ENCODE peak calls at places on chromosomes 2 and 18, in five cellular contexts. B is GM23248, D is HCT116, J is MM.1S, P is neural progenitor cell. F is an unnamed sample.

GRCh38 chr2:236745420-236746210 is 176.0 kb downstream of the ACKR3 start:
- DNase-seq in B (peak; percentile 92), D (no peak), J (no peak), P (peak; percentile 50), F (peak; percentile 89)

GRCh38 chr2:75719616-75720015 is 8.9 kb upstream of the GCFC2 start:
- DNase-seq in B (no peak), D (no peak), J (no peak), P (no peak), F (no peak)

GRCh38 chr18:21896732-21897336 is 156.2 kb downstream of the MIB1 start:
- DNase-seq in B (peak; percentile 17), D (no peak), J (no peak), P (no peak), F (no peak)

GRCh38 chr2:212974692-212975091 is 176.7 kb downstream of the IKZF2 start:
- DNase-seq in B (peak; percentile 87), D (no peak), J (no peak), P (no peak), F (peak; percentile 42)

GRCh38 chr2:32772623-32773221 is 144.9 kb downstream of the TTC27 start:
- DNase-seq in B (peak; percentile 72), D (peak; percentile 21), J (peak; percentile 33), P (peak; percentile 79), F (peak; percentile 73)

GRCh38 chr2:24919100-24919976 is 699 bp downstream of the ADCY3 start:
- DNase-seq in B (peak; percentile 65), D (no peak), J (peak; percentile 85), P (no peak), F (peak; percentile 54)

GRCh38 chr2:15557947-15558346 is 3.2 kb downstream of the NBAS start:
- DNase-seq in B (no peak), D (no peak), J (no peak), P (no peak), F (peak; percentile 47)

GRCh38 chr2:20532634-20533437 is 86.0 kb downstream of the RHOB start:
- DNase-seq in B (no peak), D (no peak), J (no peak), P (peak; percentile 35), F (no peak)

GRCh38 chr2:170243118-170243837 is 65.3 kb downstream of the MYO3B start:
- DNase-seq in B (no peak), D (no peak), J (no peak), P (no peak), F (no peak)

GRCh38 chr2:85334933-85335332 is 7.1 kb upstream of the TGOLN2 start:
- DNase-seq in B (no peak), D (no peak), J (no peak), P (no peak), F (no peak)

GRCh38 chr2:8677646-8678592 is 3.9 kb upstream of the ID2 start:
- DNase-seq in B (peak; percentile 82), D (peak; percentile 34), J (peak; percentile 48), P (peak; percentile 83), F (peak; percentile 47)

GRCh38 chr2:238141541-238142318 is 3.3 kb downstream of the KLHL30 start:
- DNase-seq in B (peak; percentile 24), D (peak; percentile 47), J (no peak), P (no peak), F (peak; percentile 86)

GRCh38 chr2:154623819-154624218 is 74.7 kb upstream of the KCNJ3 start:
- DNase-seq in B (peak; percentile 36), D (peak; percentile 56), J (peak; percentile 50), P (peak; percentile 65), F (peak; percentile 49)

GRCh38 chr18:6997802-6998201 is 119.8 kb downstream of the LAMA1 start:
- DNase-seq in B (peak; percentile 44), D (no peak), J (no peak), P (no peak), F (peak; percentile 7)

GRCh38 chr2:133568172-133568571 is at the start of gene NCKAP5:
- DNase-seq in B (peak; percentile 55), D (no peak), J (no peak), P (peak; percentile 57), F (peak; percentile 59)

GRCh38 chr2:125168442-125168841 is 1143.4 kb downstream of the CNTNAP5 start:
- DNase-seq in B (no peak), D (no peak), J (no peak), P (no peak), F (no peak)

GRCh38 chr2:162123806-162124758 is 28.0 kb downstream of the GCG start:
- DNase-seq in B (peak; percentile 54), D (peak; percentile 61), J (peak; percentile 73), P (peak; percentile 68), F (peak; percentile 88)

GRCh38 chr18:36427369-36427768 is 129.9 kb downstream of the FHOD3 start:
- DNase-seq in B (no peak), D (no peak), J (no peak), P (no peak), F (no peak)

GRCh38 chr18:79559121-79559835 is 120.3 kb upstream of the CTDP1 start:
- DNase-seq in B (no peak), D (no peak), J (no peak), P (no peak), F (no peak)

GRCh38 chr2:176461098-176461497 is 191.9 kb downstream of the MTX2 start:
- DNase-seq in B (peak; percentile 89), D (no peak), J (no peak), P (no peak), F (peak; percentile 39)

GRCh38 chr2:72765997-72766609 is 59.7 kb downstream of the EXOC6B start:
- DNase-seq in B (peak; percentile 36), D (no peak), J (no peak), P (no peak), F (peak; percentile 55)

GRCh38 chr2:43083278-43083677 is 143.1 kb downstream of the ZFP36L2 start:
- DNase-seq in B (peak; percentile 37), D (no peak), J (no peak), P (no peak), F (no peak)

GRCh38 chr2:229335349-229335748 is 64.3 kb upstream of the PID1 start:
- DNase-seq in B (no peak), D (no peak), J (no peak), P (no peak), F (no peak)

GRCh38 chr2:101638817-101639605 is 58.5 kb upstream of the MAP4K4 start:
- DNase-seq in B (no peak), D (no peak), J (no peak), P (no peak), F (no peak)

GRCh38 chr2:158498749-158499136 is 42.0 kb downstream of the PKP4 start:
- DNase-seq in B (no peak), D (no peak), J (no peak), P (peak; percentile 20), F (no peak)

GRCh38 chr2:98134601-98135000 is 47.6 kb downstream of the VWA3B start:
- DNase-seq in B (no peak), D (no peak), J (no peak), P (no peak), F (no peak)

GRCh38 chr18:72433756-72434155 is 110.4 kb downstream of the CBLN2 start:
- DNase-seq in B (no peak), D (no peak), J (no peak), P (no peak), F (no peak)

GRCh38 chr2:223459328-223459939 is 142.7 kb downstream of the SCG2 start:
- DNase-seq in B (peak; percentile 55), D (peak; percentile 27), J (no peak), P (peak; percentile 36), F (peak; percentile 62)

GRCh38 chr2:202960524-202960923 is 48.4 kb downstream of the CARF start:
- DNase-seq in B (no peak), D (no peak), J (no peak), P (no peak), F (no peak)

GRCh38 chr2:137748533-137748932 is 215.7 kb upstream of the HNMT start:
- DNase-seq in B (no peak), D (no peak), J (no peak), P (no peak), F (no peak)

GRCh38 chr2:100259991-100260390 is 62.3 kb downstream of the LONRF2 start:
- DNase-seq in B (no peak), D (no peak), J (no peak), P (no peak), F (no peak)

DNA sequence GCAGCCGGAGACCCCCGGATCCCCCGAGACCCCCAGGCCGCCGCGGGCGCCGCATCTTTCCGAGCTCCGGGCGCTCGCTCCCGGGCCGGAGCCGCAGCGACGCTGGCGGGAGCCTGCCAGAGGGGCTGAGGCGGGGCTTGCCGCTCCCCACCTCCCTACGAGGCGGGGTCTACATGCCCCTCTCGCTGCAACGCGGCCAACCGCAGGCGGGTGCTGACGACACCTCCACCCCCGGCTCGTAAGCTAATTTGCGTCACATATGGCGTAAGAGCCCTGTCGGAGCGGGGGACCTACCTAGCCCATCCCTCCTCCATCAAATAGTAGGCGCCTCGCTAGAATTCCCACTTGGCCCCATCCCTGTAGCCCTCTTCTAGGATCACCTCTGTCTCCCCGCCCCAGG is at the start of gene PTPRN:
- DNase-seq in B (peak; percentile 58), D (no peak), J (no peak), P (peak; percentile 87), F (no peak)
- TF ChIP-seq EZH2 in B (no peak), D (no peak), J (no peak), P (peak; percentile 31), F (no peak)

DNA sequence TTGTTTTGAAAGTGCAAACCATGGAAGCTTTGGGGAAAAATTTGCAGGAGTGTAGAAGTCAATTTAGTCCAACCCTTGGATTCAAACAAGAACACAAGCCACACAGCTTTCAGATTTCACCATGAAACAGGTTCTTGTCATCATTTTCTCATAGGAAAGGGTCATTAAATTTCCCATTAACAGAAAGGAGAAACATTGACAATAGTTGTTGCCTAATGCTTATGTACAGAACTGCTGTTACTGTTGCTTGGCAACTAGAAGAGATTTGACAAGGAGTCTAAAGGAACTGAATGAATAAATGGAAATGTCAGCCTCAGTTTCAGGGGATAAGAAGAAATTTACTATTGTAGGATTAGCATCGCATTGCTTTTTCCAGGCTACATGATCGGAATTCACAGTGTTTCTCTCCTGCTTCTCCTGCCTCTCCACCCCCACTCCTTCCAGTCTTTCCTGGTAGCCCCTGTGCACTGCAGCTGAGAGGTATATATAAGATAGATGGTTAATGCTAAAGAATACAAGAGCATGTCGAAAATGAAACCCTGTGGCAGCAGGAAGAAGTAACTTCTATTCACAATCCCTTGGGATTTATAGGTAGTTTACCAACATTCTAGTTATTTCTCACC is 90.3 kb downstream of the SPATS2L start:
- DNase-seq in B (peak; percentile 57), D (no peak), J (no peak), P (no peak), F (peak; percentile 45)
- H3K9ac ChIP-seq in B (no peak overlapping the region), D (no peak overlapping the region), J (no peak overlapping the region), P (no peak overlapping the region), F (peak overlapping the region; percentile 19)

GRCh38 chr2:45816273-45816672 is 164.8 kb downstream of the PRKCE start:
- DNase-seq in B (peak; percentile 63), D (no peak), J (no peak), P (no peak), F (no peak)
- TF ChIP-seq EZH2phosphoT487 in B (no peak), D (no peak), J (no peak), P (no peak), F (no peak)

DNA sequence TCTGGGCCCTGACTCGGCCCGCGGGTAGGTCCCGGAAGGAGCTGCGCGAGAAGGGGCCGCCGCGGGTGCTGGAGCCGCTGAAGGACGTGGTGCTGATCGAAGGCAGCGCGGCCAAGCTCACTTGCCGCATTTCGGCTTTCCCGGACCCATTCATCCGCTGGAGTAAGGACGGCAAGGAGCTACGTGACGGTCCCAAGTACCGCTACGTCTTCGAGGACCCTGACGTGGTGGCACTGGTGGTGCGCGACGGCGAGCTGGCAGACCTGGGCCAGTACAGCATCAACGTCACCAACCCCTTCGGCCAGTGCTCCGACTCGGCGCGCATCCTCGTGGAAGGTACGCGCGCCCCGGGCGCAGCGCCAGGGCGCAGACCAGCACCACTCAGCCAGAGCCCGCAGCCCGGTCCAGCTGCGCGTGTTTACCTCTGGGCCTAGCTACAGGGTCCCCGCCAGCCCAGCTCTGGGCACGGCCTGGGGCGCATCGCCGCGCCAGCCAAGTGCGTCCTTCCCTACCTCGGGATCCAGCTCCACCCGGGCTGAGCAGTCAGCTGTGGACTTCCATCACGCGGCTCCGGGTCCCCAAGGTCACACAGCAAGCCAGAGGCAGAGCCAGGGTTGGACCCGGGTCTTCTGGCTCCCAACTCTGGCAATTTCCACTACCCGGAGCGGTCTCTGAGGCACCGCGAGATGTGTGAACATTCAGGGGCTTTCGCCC is 1.8 kb upstream of the GMPPA start:
- DNase-seq in B (no peak), D (no peak), J (no peak), P (peak; percentile 48), F (no peak)
- TF ChIP-seq EZH2 in B (no peak), D (no peak), J (no peak), P (peak; percentile 86), F (no peak)